ENCODE peak calls at places on chromosomes 5 and 9, in seven cellular contexts. R is lung; B is MCF 10A; V is cardiac fibroblast; F is astrocyte of the spinal cord; H is CD8-positive, alpha-beta T cell; Z is fibroblast of pulmonary artery. Y is an unnamed sample.

GRCh38 chr5:132438931-132439330 is 51.6 kb downstream of the IRF1 start:
- DNase-seq in R (no peak), B (no peak), V (no peak), F (no peak), H (no peak), Z (no peak), Y (no peak)

GRCh38 chr5:133712562-133712961 is 100.2 kb upstream of the FSTL4 start:
- DNase-seq in R (no peak), B (no peak), V (no peak), F (no peak), H (no peak), Z (no peak), Y (no peak)

GRCh38 chr9:83628540-83628939 is 5.6 kb downstream of the IDNK start:
- DNase-seq in R (no peak), B (no peak), V (no peak), F (no peak), H (no peak), Z (no peak), Y (no peak)

GRCh38 chr9:93673271-93673843 is 97.0 kb downstream of the PHF2 start:
- DNase-seq in R (no peak), B (no peak), V (no peak), F (no peak), H (no peak), Z (peak), Y (peak)

GRCh38 chr9:136859821-136860269 is 6.3 kb downstream of the EDF1 start:
- DNase-seq in R (no peak), B (no peak), V (no peak), F (no peak), H (no peak), Z (no peak), Y (no peak)

GRCh38 chr9:94941211-94941875 is 214.8 kb downstream of the AOPEP start:
- DNase-seq in R (no peak), B (no peak), V (peak), F (no peak), H (no peak), Z (peak), Y (no peak)

GRCh38 chr5:125262782-125263181 is 516.3 kb upstream of the ZNF608 start:
- DNase-seq in R (no peak), B (no peak), V (peak), F (peak), H (no peak), Z (peak), Y (no peak)

GRCh38 chr5:125894383-125894782 is 528.8 kb upstream of the GRAMD2B start:
- DNase-seq in R (no peak), B (peak), V (no peak), F (peak), H (no peak), Z (peak), Y (no peak)

GRCh38 chr5:76710991-76711390 is 4.9 kb upstream of the F2R start:
- DNase-seq in R (no peak), B (peak), V (no peak), F (no peak), H (no peak), Z (no peak), Y (no peak)

GRCh38 chr5:130135506-130135905 is 231.2 kb downstream of the CHSY3 start:
- DNase-seq in R (no peak), B (peak), V (peak), F (peak), H (no peak), Z (peak), Y (no peak)

GRCh38 chr5:9207820-9208418 is 338.0 kb downstream of the SEMA5A start:
- DNase-seq in R (no peak), B (peak), V (peak), F (peak), H (no peak), Z (peak), Y (no peak)

GRCh38 chr9:131591845-131592208 is 46.5 kb downstream of the PRRT1B start:
- DNase-seq in R (no peak), B (no peak), V (no peak), F (no peak), H (no peak), Z (no peak), Y (no peak)

GRCh38 chr5:131430794-131431193 is 166.9 kb downstream of the CDC42SE2 start:
- DNase-seq in R (no peak), B (no peak), V (peak), F (no peak), H (no peak), Z (peak), Y (no peak)

GRCh38 chr5:131392461-131393095 is 128.7 kb downstream of the CDC42SE2 start:
- DNase-seq in R (no peak), B (no peak), V (no peak), F (no peak), H (no peak), Z (no peak), Y (no peak)

GRCh38 chr5:172910828-172911627 is 48.2 kb upstream of the RPL26L1 start:
- DNase-seq in R (peak), B (peak), V (peak), F (peak), H (no peak), Z (peak), Y (peak)

GRCh38 chr9:105148328-105149006 is 96.0 kb upstream of the SLC44A1 start:
- DNase-seq in R (no peak), B (no peak), V (no peak), F (no peak), H (no peak), Z (no peak), Y (no peak)

GRCh38 chr5:171291371-171291770 is 17.7 kb upstream of the TLX3 start:
- DNase-seq in R (no peak), B (no peak), V (no peak), F (no peak), H (no peak), Z (peak), Y (no peak)

GRCh38 chr9:113892861-113893491 is 16.9 kb downstream of the ZNF618 start:
- DNase-seq in R (peak), B (no peak), V (no peak), F (no peak), H (no peak), Z (no peak), Y (no peak)

GRCh38 chr9:94907246-94907936 is 180.9 kb downstream of the AOPEP start:
- DNase-seq in R (peak), B (no peak), V (no peak), F (no peak), H (no peak), Z (no peak), Y (no peak)

GRCh38 chr5:83503662-83504061 is 32.1 kb downstream of the VCAN start:
- DNase-seq in R (no peak), B (peak), V (peak), F (no peak), H (no peak), Z (peak), Y (no peak)

GRCh38 chr9:104868687-104869404 is 59.1 kb downstream of the ABCA1 start:
- DNase-seq in R (peak), B (peak), V (peak), F (peak), H (no peak), Z (peak), Y (peak)

GRCh38 chr5:73459366-73459765 is 10.8 kb upstream of the FOXD1 start:
- DNase-seq in R (no peak), B (peak), V (peak), F (peak), H (no peak), Z (no peak), Y (no peak)

GRCh38 chr5:107618233-107618632 is 52.5 kb downstream of the EFNA5 start:
- DNase-seq in R (no peak), B (peak), V (peak), F (no peak), H (no peak), Z (peak), Y (no peak)

GRCh38 chr5:15249152-15249551 is 250.8 kb upstream of the FBXL7 start:
- DNase-seq in R (no peak), B (peak), V (peak), F (peak), H (no peak), Z (peak), Y (no peak)

GRCh38 chr5:68149189-68149588 is 66.4 kb upstream of the PIK3R1 start:
- DNase-seq in R (no peak), B (no peak), V (peak), F (peak), H (no peak), Z (peak), Y (no peak)

GRCh38 chr9:109245300-109245897 is 75.5 kb downstream of the EPB41L4B start:
- DNase-seq in R (no peak), B (no peak), V (peak), F (no peak), H (no peak), Z (peak), Y (no peak)

GRCh38 chr5:143887302-143887638 is 75.3 kb downstream of the HMHB1 start:
- DNase-seq in R (peak), B (peak), V (peak), F (peak), H (no peak), Z (peak), Y (no peak)

GRCh38 chr5:8906303-8906967 is 639.4 kb downstream of the SEMA5A start:
- DNase-seq in R (no peak), B (peak), V (peak), F (peak), H (no peak), Z (peak), Y (no peak)

GRCh38 chr5:9540791-9541190 is 5.1 kb downstream of the SEMA5A start:
- DNase-seq in R (no peak), B (no peak), V (peak), F (peak), H (no peak), Z (peak), Y (no peak)

GRCh38 chr5:30849801-30850370 is 343.6 kb upstream of the CDH6 start:
- DNase-seq in R (no peak), B (no peak), V (peak), F (peak), H (no peak), Z (peak), Y (no peak)

GRCh38 chr9:127930298-127931091 is at the start of gene PIP5KL1:
- DNase-seq in R (peak), B (peak), V (peak), F (peak), H (peak), Z (peak), Y (peak)

GRCh38 chr9:127418037-127418471 is 6.1 kb upstream of the ZNF79 start:
- DNase-seq in R (no peak), B (peak), V (no peak), F (no peak), H (peak), Z (no peak), Y (no peak)

GRCh38 chr5:120958877-120959485 is 494.9 kb downstream of the PRR16 start:
- DNase-seq in R (no peak), B (no peak), V (no peak), F (no peak), H (no peak), Z (no peak), Y (no peak)

GRCh38 chr5:149940077-149940574 is 4.5 kb downstream of the PDE6A start:
- DNase-seq in R (no peak), B (peak), V (peak), F (no peak), H (no peak), Z (peak), Y (no peak)

GRCh38 chr9:27117489-27118135 is 8.6 kb downstream of the TEK start:
- DNase-seq in R (peak), B (peak), V (peak), F (peak), H (no peak), Z (peak), Y (no peak)

GRCh38 chr9:131706608-131706970 is 33.3 kb downstream of the RAPGEF1 start:
- DNase-seq in R (no peak), B (no peak), V (no peak), F (no peak), H (no peak), Z (no peak), Y (no peak)

DNA sequence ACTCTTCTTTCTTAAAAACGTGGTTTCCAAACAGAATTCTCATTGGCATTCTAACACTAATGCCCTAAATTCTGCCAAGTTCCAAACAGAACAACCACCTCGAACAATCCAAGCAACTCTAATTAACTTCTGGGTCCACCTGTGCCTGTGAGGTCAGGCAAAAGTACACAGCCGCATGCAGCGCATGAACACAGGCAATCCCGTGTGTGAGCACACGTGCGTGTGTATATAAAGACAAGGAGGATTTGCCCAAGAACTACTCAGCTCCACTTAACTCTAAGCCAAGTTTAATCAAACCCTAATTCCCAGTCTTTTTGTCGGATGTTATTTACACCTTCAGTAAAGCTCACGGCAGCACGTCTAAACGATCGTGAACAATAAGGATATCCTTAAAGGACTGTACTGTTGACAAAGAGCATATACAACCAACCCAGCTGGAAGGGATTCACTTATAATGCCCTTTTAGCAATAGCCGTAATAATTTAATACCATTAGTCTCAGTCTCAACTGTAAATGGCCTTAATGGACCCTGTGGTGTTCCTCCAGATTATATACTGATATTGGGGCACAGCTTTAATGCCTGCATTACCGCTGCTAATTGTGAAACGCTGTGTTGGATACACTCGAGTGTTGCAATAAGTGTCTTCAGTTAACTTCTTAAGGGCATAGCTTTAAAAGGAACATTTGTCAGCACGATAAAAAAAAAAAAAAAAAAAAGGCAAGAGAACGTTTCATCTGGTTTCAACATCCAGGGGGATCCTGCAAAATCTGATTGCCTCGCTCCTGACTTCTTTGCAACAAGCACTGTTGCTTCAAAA is 78.1 kb downstream of the EBF1 start:
- DNase-seq in R (no peak), B (peak), V (peak), F (no peak), H (no peak), Z (peak), Y (no peak)
- TF ChIP-seq CTCF in R (no peak), B (no peak), V (no peak), F (no peak), H (no peak), Z (no peak), Y (no peak)

GRCh38 chr5:39465843-39466242 is 41.1 kb upstream of the DAB2 start:
- DNase-seq in R (no peak), B (no peak), V (no peak), F (no peak), H (no peak), Z (no peak), Y (no peak)
- TF ChIP-seq CTCF in R (no peak), B (no peak), V (no peak), F (no peak), H (no peak), Z (no peak), Y (no peak)

GRCh38 chr5:138974227-138975063 is 99.3 kb upstream of the LRRTM2 start:
- DNase-seq in R (peak), B (no peak), V (peak), F (peak), H (no peak), Z (peak), Y (no peak)

GRCh38 chr5:138972230-138972629 is 97.1 kb upstream of the LRRTM2 start:
- DNase-seq in R (no peak), B (no peak), V (no peak), F (no peak), H (no peak), Z (no peak), Y (no peak)

GRCh38 chr5:138969323-138970013 is 94.3 kb upstream of the LRRTM2 start:
- DNase-seq in R (no peak), B (no peak), V (no peak), F (no peak), H (no peak), Z (no peak), Y (no peak)

GRCh38 chr5:138975098-138975847 is 100.1 kb upstream of the LRRTM2 start:
- DNase-seq in R (peak), B (peak), V (peak), F (peak), H (no peak), Z (peak), Y (no peak)

DNA sequence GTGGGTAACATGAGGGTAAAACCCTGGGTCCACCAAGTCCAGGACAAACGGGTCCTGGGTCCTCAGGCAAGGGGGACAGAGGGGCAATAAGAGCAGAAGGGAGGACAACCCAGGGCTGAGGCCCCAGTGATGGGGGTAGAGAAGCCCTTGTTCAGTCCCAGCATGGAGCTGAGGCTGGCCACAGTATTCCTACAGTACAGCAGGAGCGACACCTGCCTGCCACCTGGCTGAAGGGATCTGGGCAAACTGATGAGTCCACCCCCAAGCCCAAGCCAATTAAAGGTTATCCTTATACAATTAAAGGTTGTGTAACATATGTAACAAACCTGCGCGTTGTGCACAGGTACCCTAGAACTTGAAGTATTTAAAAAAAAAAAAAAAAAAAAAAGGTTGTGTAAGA is 97.7 kb upstream of the LRRTM2 start:
- DNase-seq in R (no peak), B (no peak), V (no peak), F (no peak), H (no peak), Z (no peak), Y (no peak)
- TF ChIP-seq CTCF in R (no peak), B (no peak), V (no peak), F (no peak), H (no peak), Z (no peak), Y (no peak)

DNA sequence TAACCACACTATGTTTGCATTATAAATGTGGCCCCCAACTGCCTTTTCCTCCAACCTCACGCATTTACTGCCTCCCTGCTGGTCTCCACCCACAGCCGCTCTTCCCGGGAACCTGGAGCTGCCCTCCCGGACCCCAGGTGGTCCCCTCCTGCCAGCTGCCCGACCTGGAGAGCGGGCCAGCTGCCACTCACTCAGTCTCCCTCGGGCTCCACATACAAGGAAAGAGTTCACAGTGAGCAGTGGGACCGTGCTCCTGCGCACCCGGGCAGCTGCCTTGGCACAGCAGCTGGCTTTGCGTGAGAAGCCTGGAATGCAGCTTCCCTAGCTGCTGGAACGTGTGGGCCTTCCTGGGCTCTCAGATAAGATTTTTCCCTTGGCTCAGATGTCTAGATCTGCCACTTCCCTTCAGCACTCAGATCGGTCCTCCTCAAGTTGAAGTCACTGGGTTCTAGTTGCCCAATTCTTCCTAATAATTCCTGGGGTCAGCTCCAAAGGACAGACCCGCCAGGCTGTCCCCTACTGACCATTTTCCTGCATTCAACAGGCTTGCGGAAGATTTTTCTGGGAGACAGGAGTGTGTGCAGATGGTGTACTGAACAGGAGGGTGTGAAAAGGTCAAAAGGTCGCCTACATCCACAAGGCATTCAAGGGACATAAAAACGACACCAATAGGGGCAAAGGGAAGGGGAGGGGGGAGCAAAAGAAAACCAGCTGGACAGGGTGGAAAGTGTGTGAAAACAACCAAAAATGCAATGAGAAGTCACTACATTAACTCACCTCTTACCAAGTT is 69.1 kb downstream of the MYO10 start:
- DNase-seq in R (no peak), B (no peak), V (no peak), F (peak), H (no peak), Z (peak), Y (no peak)
- TF ChIP-seq CTCF in R (no peak), B (no peak), V (no peak), F (no peak), H (no peak), Z (no peak), Y (no peak)

GRCh38 chr5:34497031-34497808 is 158.9 kb upstream of the RAI14 start:
- DNase-seq in R (no peak), B (no peak), V (peak), F (no peak), H (no peak), Z (no peak), Y (no peak)

GRCh38 chr5:34495178-34495577 is 160.9 kb upstream of the RAI14 start:
- DNase-seq in R (no peak), B (no peak), V (no peak), F (no peak), H (no peak), Z (no peak), Y (no peak)

GRCh38 chr5:34498582-34498981 is 157.5 kb upstream of the RAI14 start:
- DNase-seq in R (no peak), B (no peak), V (no peak), F (no peak), H (no peak), Z (no peak), Y (no peak)

GRCh38 chr5:34494111-34494755 is 161.9 kb upstream of the RAI14 start:
- DNase-seq in R (no peak), B (no peak), V (peak), F (peak), H (no peak), Z (peak), Y (no peak)

DNA sequence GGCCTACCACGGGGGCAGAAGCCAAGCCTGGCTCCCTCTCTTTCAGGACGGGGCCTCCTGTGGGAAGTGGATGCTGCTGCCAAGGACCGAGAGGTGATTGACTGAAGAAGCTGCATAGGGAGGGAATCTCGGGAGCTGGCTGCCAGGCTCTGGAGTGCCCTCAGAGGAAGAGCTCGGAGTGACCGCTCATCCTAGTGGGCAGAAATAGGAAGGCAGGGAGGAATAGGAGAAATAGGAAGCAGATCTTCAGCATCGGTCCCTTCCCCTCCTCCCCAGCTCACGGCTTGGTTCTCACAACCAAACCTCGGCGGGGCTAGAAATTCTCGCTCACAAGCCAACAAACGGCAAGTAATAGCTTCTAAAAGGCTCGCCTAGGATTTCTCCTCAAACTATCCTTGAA is 159.9 kb upstream of the RAI14 start:
- DNase-seq in R (no peak), B (no peak), V (no peak), F (no peak), H (no peak), Z (no peak), Y (no peak)
- TF ChIP-seq CTCF in R (no peak), B (no peak), V (no peak), F (peak), H (no peak), Z (no peak), Y (no peak)

GRCh38 chr9:4366649-4367330 is 66.9 kb upstream of the GLIS3 start:
- DNase-seq in R (no peak), B (peak), V (peak), F (peak), H (peak), Z (peak), Y (no peak)
- TF ChIP-seq CTCF in R (peak), B (peak), V (peak), F (peak), H (peak), Z (peak), Y (peak)

GRCh38 chr9:68779558-68780376 is 74.7 kb downstream of the PIP5K1B start:
- DNase-seq in R (peak), B (peak), V (peak), F (peak), H (peak), Z (peak), Y (peak)
- TF ChIP-seq CTCF in R (peak), B (no peak), V (peak), F (peak), H (peak), Z (no peak), Y (no peak)